ENCODE peak calls at places on chromosome 14, in six cellular contexts. F, Q, J, O, X and P are unnamed samples.

GRCh38 chr14:54818201-54819133 is 84.2 kb downstream of the GCH1 start:
- DNase-seq in O (no peak), J (peak), F (peak), X (no peak), Q (peak), P (no peak)

GRCh38 chr14:77752799-77753516 is 8.0 kb downstream of the SNW1 start:
- DNase-seq in X (no peak), Q (no peak), O (no peak), J (peak), F (no peak), P (no peak)

GRCh38 chr14:105467942-105468471 is 6.6 kb upstream of the CRIP2 start:
- DNase-seq in X (no peak), F (no peak), O (no peak), J (no peak), Q (no peak), P (no peak)

GRCh38 chr14:61145903-61146411 is 135.2 kb downstream of the TMEM30B start:
- DNase-seq in F (no peak), O (no peak), Q (peak), J (peak), X (no peak), P (no peak)

GRCh38 chr14:104979758-104980591 is 1.8 kb upstream of the AHNAK2 start:
- DNase-seq in X (no peak), O (peak), J (peak), F (peak), Q (no peak), P (no peak)

GRCh38 chr14:69694730-69695663 is 71.9 kb upstream of the SRSF5 start:
- DNase-seq in J (no peak), Q (no peak), X (no peak), F (peak), O (no peak), P (no peak)

GRCh38 chr14:104036250-104036649 is 49.2 kb upstream of the ASPG start:
- DNase-seq in X (no peak), O (no peak), J (no peak), Q (no peak), F (no peak), P (no peak)

GRCh38 chr14:50778757-50779483 is 52.0 kb downstream of the NIN start:
- DNase-seq in O (no peak), J (no peak), F (no peak), Q (peak), X (no peak), P (no peak)

GRCh38 chr14:100807496-100807895 is 18.4 kb upstream of the MEG3 start:
- DNase-seq in F (no peak), Q (no peak), J (no peak), O (no peak), X (no peak), P (no peak)

GRCh38 chr14:22152161-22152870 is 436.7 kb downstream of the DAD1 start:
- DNase-seq in X (no peak), F (no peak), J (no peak), O (no peak), Q (no peak), P (no peak)

GRCh38 chr14:87175175-87175574 is 817.8 kb downstream of the GALC start:
- DNase-seq in F (no peak), Q (no peak), X (no peak), J (no peak), O (no peak), P (no peak)

DNA sequence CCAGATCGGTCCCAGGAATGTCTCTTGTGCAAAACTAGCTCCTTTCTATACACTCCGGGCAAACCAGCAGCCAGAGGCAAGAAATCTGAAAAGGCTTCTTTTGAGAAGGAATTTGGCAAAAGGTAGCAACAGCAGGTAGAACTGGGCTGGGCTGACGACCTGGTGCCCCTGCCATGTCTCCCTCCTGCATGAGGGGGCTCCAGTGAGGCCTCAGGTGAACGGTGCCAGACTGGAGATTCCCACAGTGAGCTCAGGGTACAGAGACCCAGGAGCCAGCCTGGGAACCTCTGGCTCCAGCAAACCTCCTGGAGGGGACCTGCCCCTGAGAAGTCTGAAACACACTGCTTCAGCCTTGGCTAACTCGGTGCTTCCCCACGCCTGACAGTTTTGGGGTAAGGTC is 10.8 kb downstream of the ITPK1 start:
- DNase-seq in J (no peak), Q (no peak), O (no peak), X (no peak), F (no peak), P (no peak)
- TF ChIP-seq CTCF in J (peak), Q (peak), O (no peak), X (no peak), F (no peak), P (no peak)

DNA sequence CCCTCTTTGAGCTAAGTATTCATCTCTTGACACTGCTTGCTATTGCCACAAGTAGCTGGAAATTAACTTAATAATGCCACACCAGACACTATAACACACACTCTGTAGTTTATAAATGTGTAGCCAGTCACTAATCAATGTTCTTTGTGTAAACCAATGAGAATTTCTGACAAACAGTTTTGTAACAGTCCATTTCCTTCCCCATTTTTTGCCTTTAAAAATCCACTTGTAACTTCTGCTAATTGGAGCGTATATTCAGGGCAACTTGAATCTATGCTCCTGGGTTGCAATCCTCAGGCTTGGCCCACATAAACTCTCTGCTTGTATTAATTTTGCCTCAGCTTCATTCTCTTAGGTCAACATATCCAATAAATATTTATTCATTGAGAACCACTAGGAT is 125.0 kb upstream of the DHRS4 start:
- DNase-seq in J (no peak), F (no peak), O (no peak), X (no peak), Q (no peak), P (no peak)
- TF ChIP-seq CTCF in J (no peak), F (no peak), O (no peak), X (no peak), Q (no peak), P (no peak)

DNA sequence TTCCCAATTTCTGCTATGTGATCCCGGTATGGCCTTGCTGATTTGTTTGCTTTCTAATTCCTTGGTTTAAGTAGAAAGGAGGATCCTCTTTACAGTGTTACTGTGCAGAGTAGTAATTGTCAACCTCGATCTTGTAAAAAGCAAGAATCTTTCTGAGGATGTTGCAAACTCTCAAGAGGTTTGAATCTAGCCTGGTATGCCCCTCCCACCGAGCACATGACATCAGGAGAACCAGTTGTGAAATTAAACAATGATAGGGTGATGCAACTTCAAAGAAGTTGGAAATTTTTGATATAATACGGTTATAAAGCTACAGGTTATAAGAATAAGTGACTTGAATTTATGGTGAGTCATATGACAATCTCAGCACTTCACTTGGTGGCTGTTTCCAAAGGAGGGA is 35.0 kb upstream of the FUT8 start:
- DNase-seq in X (peak), J (peak), F (no peak), Q (no peak), O (no peak), P (no peak)
- TF ChIP-seq CTCF in X (no peak), J (no peak), F (no peak), Q (no peak), O (no peak), P (no peak)

GRCh38 chr14:23609001-23609400 is 27.2 kb upstream of the DHRS2 start:
- DNase-seq in F (no peak), Q (no peak), J (no peak), O (no peak), X (no peak), P (no peak)

GRCh38 chr14:23610815-23611289 is 25.3 kb upstream of the DHRS2 start:
- DNase-seq in X (no peak), Q (no peak), O (no peak), J (no peak), F (no peak), P (no peak)

GRCh38 chr14:23610090-23610814 is 25.9 kb upstream of the DHRS2 start:
- DNase-seq in Q (no peak), O (no peak), F (no peak), J (no peak), X (no peak), P (no peak)

GRCh38 chr14:23605931-23606585 is 27.5 kb upstream of the JPH4 start:
- DNase-seq in J (no peak), X (peak), O (no peak), F (no peak), Q (peak), P (peak)

GRCh38 chr14:23608454-23608853 is 27.7 kb upstream of the DHRS2 start:
- DNase-seq in F (no peak), O (no peak), X (no peak), J (no peak), Q (no peak), P (no peak)
- TF ChIP-seq CTCF in F (no peak), O (no peak), X (no peak), J (no peak), Q (no peak), P (no peak)

GRCh38 chr14:71933026-71933587 is 878 bp downstream of the RGS6 start:
- DNase-seq in J (peak), X (peak), O (no peak), F (no peak), Q (no peak), P (peak)

GRCh38 chr14:71932229-71932951 is at the start of gene RGS6:
- DNase-seq in F (no peak), O (no peak), Q (no peak), J (peak), X (peak), P (peak)

GRCh38 chr14:71931492-71932228 is 569 bp upstream of the RGS6 start:
- DNase-seq in F (no peak), O (no peak), X (peak), Q (no peak), J (peak), P (peak)
- TF ChIP-seq CTCF in F (no peak), O (no peak), X (no peak), Q (no peak), J (no peak), P (no peak)